ENCODE peak calls at places on chromosomes 13 and 19, in eight cellular contexts. P, G, M, Z, T, W, I and H are unnamed samples.

GRCh38 chr13:60335531-60335930 is 61.5 kb upstream of the TDRD3 start:
- DNase-seq in T (no peak), G (no peak), Z (no peak), W (peak), M (no peak), I (no peak), P (no peak), H (no peak)

GRCh38 chr13:112880221-112880641 is 88.8 kb upstream of the MCF2L start:
- DNase-seq in W (no peak), Z (no peak), I (no peak), T (no peak), M (no peak), G (no peak), P (no peak), H (no peak)

GRCh38 chr13:21365574-21365973 is 93.5 kb downstream of the ZDHHC20 start:
- DNase-seq in P (no peak), T (no peak), W (no peak), G (no peak), M (no peak), Z (no peak), I (no peak), H (no peak)

GRCh38 chr13:110388141-110388943 is 81.3 kb downstream of the COL4A2 start:
- DNase-seq in G (no peak), W (peak), P (no peak), T (no peak), I (peak), Z (no peak), M (no peak), H (peak)

GRCh38 chr19:33194527-33194883 is 375 bp downstream of the LRP3 start:
- DNase-seq in P (no peak), T (no peak), I (peak), M (no peak), G (peak), Z (no peak), W (peak), H (peak)

GRCh38 chr13:26601669-26602068 is 44.2 kb downstream of the WASF3 start:
- DNase-seq in M (no peak), I (no peak), T (no peak), G (no peak), W (peak), P (no peak), Z (no peak), H (no peak)

GRCh38 chr19:9935409-9936062 is 779 bp downstream of the OLFM2 start:
- DNase-seq in T (no peak), G (no peak), P (no peak), W (no peak), I (no peak), M (no peak), Z (no peak), H (peak)

GRCh38 chr19:18483119-18483518 is 38.8 kb downstream of the ELL start:
- DNase-seq in G (no peak), I (no peak), Z (no peak), T (no peak), W (no peak), P (no peak), M (no peak), H (no peak)

GRCh38 chr19:4707322-4707721 is 16.3 kb downstream of the DPP9 start:
- DNase-seq in M (no peak), T (no peak), P (no peak), I (no peak), Z (no peak), G (no peak), W (no peak), H (no peak)

GRCh38 chr19:38425810-38426466 is at the start of gene RASGRP4:
- DNase-seq in I (peak), W (no peak), M (no peak), Z (peak), P (no peak), T (peak), G (no peak), H (no peak)

GRCh38 chr13:78604782-78605611 is 1.6 kb upstream of the POU4F1 start:
- DNase-seq in Z (no peak), G (no peak), I (no peak), P (no peak), W (no peak), M (no peak), T (no peak), H (no peak)

GRCh38 chr13:91141619-91142061 is 205.8 kb upstream of the MIR17HG start:
- DNase-seq in P (no peak), I (no peak), M (no peak), Z (no peak), W (no peak), G (no peak), T (no peak), H (no peak)

GRCh38 chr19:934865-935422 is 9.1 kb downstream of the ARID3A start:
- DNase-seq in G (no peak), P (no peak), M (no peak), W (peak), I (no peak), Z (no peak), T (no peak), H (peak)

GRCh38 chr19:41223431-41224234 is 4.6 kb downstream of the AXL start:
- DNase-seq in P (no peak), T (no peak), I (peak), G (peak), M (no peak), W (peak), Z (no peak), H (no peak)

GRCh38 chr13:21095311-21095710 is 33.9 kb upstream of the LATS2 start:
- DNase-seq in G (no peak), P (no peak), Z (no peak), I (no peak), M (no peak), T (no peak), W (no peak), H (no peak)

GRCh38 chr13:20993661-20994440 is 67.5 kb downstream of the LATS2 start:
- DNase-seq in G (no peak), Z (no peak), M (no peak), W (peak), T (no peak), P (no peak), I (no peak), H (no peak)

GRCh38 chr19:3270908-3271307 is 46.4 kb downstream of the CELF5 start:
- DNase-seq in I (no peak), T (peak), M (no peak), W (no peak), G (peak), P (no peak), Z (no peak), H (no peak)

GRCh38 chr19:4713384-4713951 is 10.2 kb downstream of the DPP9 start:
- DNase-seq in P (no peak), W (peak), T (no peak), G (no peak), Z (no peak), M (no peak), I (no peak), H (no peak)

GRCh38 chr19:29517412-29517811 is 8.4 kb upstream of the VSTM2B start:
- DNase-seq in I (no peak), W (no peak), P (no peak), G (no peak), T (no peak), M (no peak), Z (no peak), H (no peak)

GRCh38 chr19:10450853-10451609 is 30.7 kb downstream of the PDE4A start:
- DNase-seq in M (no peak), T (no peak), P (no peak), W (no peak), I (no peak), G (no peak), Z (no peak), H (no peak)

GRCh38 chr13:23579072-23579885 is 9.1 kb downstream of the TNFRSF19 start:
- DNase-seq in W (peak), G (peak), Z (peak), I (peak), T (peak), P (no peak), M (peak), H (peak)

GRCh38 chr19:1089891-1090290 is 5.3 kb downstream of the POLR2E start:
- DNase-seq in W (no peak), M (no peak), I (no peak), Z (no peak), G (no peak), P (no peak), T (no peak), H (no peak)

GRCh38 chr13:94192576-94192975 is 286.9 kb downstream of the DCT start:
- DNase-seq in G (peak), W (no peak), P (no peak), M (no peak), T (no peak), Z (no peak), I (peak), H (peak)

GRCh38 chr13:70864731-70865130 is 756.5 kb upstream of the KLHL1 start:
- DNase-seq in G (no peak), I (no peak), M (no peak), P (no peak), Z (no peak), T (no peak), W (no peak), H (no peak)

GRCh38 chr13:26604784-26605183 is 47.3 kb downstream of the WASF3 start:
- DNase-seq in M (no peak), T (no peak), W (no peak), G (no peak), P (no peak), Z (no peak), I (no peak), H (peak)

GRCh38 chr13:100254002-100254401 is 165.1 kb downstream of the PCCA start:
- DNase-seq in W (no peak), I (no peak), T (no peak), G (no peak), M (no peak), P (no peak), Z (no peak), H (no peak)

GRCh38 chr19:39936020-39936419 is 1.6 kb upstream of the FCGBP start:
- DNase-seq in M (no peak), T (no peak), G (no peak), I (no peak), W (no peak), P (no peak), Z (no peak), H (no peak)

GRCh38 chr19:45442927-45443461 is 19.3 kb upstream of the ERCC1 start:
- DNase-seq in M (no peak), P (no peak), G (no peak), I (peak), W (no peak), Z (no peak), T (no peak), H (peak)

GRCh38 chr19:53808710-53809125 is 15.4 kb downstream of the NLRP12 start:
- DNase-seq in W (peak), M (no peak), Z (no peak), I (no peak), T (no peak), G (peak), P (no peak), H (no peak)

GRCh38 chr19:32870154-32870573 is 597 bp upstream of the SLC7A9 start:
- DNase-seq in M (no peak), G (no peak), T (no peak), P (no peak), W (no peak), Z (no peak), I (no peak), H (no peak)

GRCh38 chr13:41985788-41986508 is 25.0 kb upstream of the VWA8 start:
- DNase-seq in W (peak), G (no peak), P (no peak), Z (no peak), M (peak), I (no peak), T (no peak), H (no peak)

GRCh38 chr19:37966211-37967072 is 59.4 kb downstream of the SIPA1L3 start:
- DNase-seq in G (no peak), P (no peak), I (no peak), W (no peak), T (no peak), Z (no peak), M (no peak), H (peak)